ENCODE peak calls at places on chromosome 7, in seven cellular contexts. W, D, Y, L, O, P and T are unnamed samples.

GRCh38 chr7:96116173-96116572 is 205.7 kb downstream of the SLC25A13 start:
- DNase-seq in W (no peak), D (no peak), Y (no peak), L (no peak), O (no peak), P (no peak), T (no peak)

GRCh38 chr7:128811631-128812430 is 18.4 kb upstream of the FLNC start:
- DNase-seq in W (no peak), D (no peak), Y (no peak), L (no peak), O (no peak), P (no peak), T (no peak)

GRCh38 chr7:51366930-51367613 is 50.5 kb upstream of the COBL start:
- DNase-seq in W (peak), D (no peak), Y (peak), L (peak), O (no peak), P (no peak), T (no peak)

GRCh38 chr7:22543169-22543568 is 43.2 kb upstream of the STEAP1B start:
- DNase-seq in W (no peak), D (no peak), Y (no peak), L (no peak), O (no peak), P (no peak), T (no peak)

GRCh38 chr7:130453051-130453450 is 12.2 kb upstream of the CEP41 start:
- DNase-seq in W (no peak), D (no peak), Y (no peak), L (no peak), O (no peak), P (no peak), T (no peak)

GRCh38 chr7:51034531-51035264 is 252.0 kb upstream of the GRB10 start:
- DNase-seq in W (peak), D (no peak), Y (peak), L (peak), O (peak), P (no peak), T (no peak)

GRCh38 chr7:4931932-4932331 is 27.1 kb downstream of the MMD2 start:
- DNase-seq in W (peak), D (no peak), Y (peak), L (peak), O (no peak), P (no peak), T (no peak)

GRCh38 chr7:104978460-104978859 is 35.5 kb upstream of the KMT2E start:
- DNase-seq in W (no peak), D (no peak), Y (no peak), L (no peak), O (no peak), P (no peak), T (no peak)

GRCh38 chr7:102287082-102287464 is 405 bp downstream of the SH2B2 start:
- DNase-seq in W (no peak), D (no peak), Y (no peak), L (peak), O (no peak), P (no peak), T (no peak)

GRCh38 chr7:46664458-46664857 is 743.4 kb upstream of the IGFBP3 start:
- DNase-seq in W (no peak), D (no peak), Y (no peak), L (no peak), O (no peak), P (no peak), T (no peak)

GRCh38 chr7:75039166-75039565 is 34.4 kb downstream of the RCC1L start:
- DNase-seq in W (no peak), D (no peak), Y (no peak), L (no peak), O (no peak), P (no peak), T (no peak)

GRCh38 chr7:77940647-77941046 is 142.1 kb downstream of the PHTF2 start:
- DNase-seq in W (no peak), D (no peak), Y (peak), L (peak), O (no peak), P (no peak), T (no peak)

GRCh38 chr7:82049442-82049841 is 279.6 kb upstream of the HGF start:
- DNase-seq in W (no peak), D (no peak), Y (no peak), L (no peak), O (no peak), P (no peak), T (no peak)

GRCh38 chr7:108144931-108145330 is 14.8 kb upstream of the LAMB4 start:
- DNase-seq in W (no peak), D (no peak), Y (no peak), L (no peak), O (no peak), P (no peak), T (no peak)

GRCh38 chr7:34497153-34497777 is 160.8 kb upstream of the NPSR1 start:
- DNase-seq in W (no peak), D (no peak), Y (peak), L (no peak), O (no peak), P (no peak), T (no peak)

GRCh38 chr7:159078911-159079270 is 65.8 kb downstream of the VIPR2 start:
- DNase-seq in W (no peak), D (no peak), Y (no peak), L (no peak), O (no peak), P (no peak), T (no peak)

GRCh38 chr7:44587843-44588711 is 6.0 kb upstream of the TMED4 start:
- DNase-seq in W (peak), D (no peak), Y (no peak), L (peak), O (peak), P (no peak), T (no peak)

DNA sequence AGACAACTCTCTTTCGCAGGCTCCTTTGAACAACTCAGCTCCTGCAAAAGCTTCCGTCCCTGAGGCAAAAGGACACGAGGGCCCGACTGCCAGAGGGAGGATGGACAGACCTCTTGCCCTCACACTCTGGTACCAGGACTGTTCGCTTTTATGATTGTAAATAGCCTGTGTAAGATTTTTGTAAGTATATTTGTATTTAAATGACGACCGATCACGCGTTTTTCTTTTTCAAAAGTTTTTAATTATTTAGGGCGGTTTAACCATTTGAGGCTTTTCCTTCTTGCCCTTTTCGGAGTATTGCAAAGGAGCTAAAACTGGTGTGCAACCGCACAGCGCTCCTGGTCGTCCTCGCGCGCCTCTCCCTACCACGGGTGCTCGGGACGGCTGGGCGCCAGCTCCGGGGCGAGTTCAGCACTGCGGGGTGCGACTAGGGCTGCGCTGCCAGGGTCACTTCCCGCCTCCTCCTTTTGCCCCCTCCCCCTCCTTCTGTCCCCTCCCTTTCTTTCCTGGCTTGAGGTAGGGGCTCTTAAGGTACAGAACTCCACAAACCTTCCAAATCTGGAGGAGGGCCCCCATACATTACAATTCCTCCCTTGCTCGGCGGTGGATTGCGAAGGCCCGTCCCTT is 2.8 kb downstream of the FZD1 start:
- DNase-seq in W (no peak), D (no peak), Y (peak), L (no peak), O (no peak), P (no peak), T (no peak)
- H3K4me3 ChIP-seq in W (peak), D (peak), Y (peak), L (no peak), O (peak), P (peak), T (peak)

GRCh38 chr7:155371884-155372781 is 74.5 kb downstream of the INSIG1 start:
- DNase-seq in W (no peak), D (no peak), Y (peak), L (no peak), O (no peak), P (no peak), T (no peak)
- TF ChIP-seq CTCF in W (peak), D (peak), Y (peak), L (peak), O (peak), P (no peak), T (peak)

DNA sequence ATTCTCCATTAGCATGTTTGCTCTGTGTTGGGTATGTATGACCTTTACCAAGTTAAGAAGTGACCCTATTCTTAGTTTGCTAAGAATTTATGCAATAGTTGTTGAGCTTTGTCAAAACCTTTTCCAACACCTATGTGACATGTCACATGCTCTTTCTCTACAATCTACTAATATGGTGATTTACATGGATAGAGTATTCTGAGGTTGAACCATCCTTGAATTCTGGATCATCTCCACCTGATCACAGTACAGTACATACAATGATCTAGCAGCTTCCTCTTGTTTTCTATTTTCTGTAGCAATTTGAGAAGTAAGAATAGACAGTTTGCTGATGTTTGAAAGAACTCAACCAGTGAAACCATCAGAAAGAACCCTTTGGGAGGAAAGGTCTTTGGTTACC is 101.2 kb upstream of the PDGFA start:
- DNase-seq in W (no peak), D (no peak), Y (no peak), L (no peak), O (no peak), P (no peak), T (no peak)
- H3K4me3 ChIP-seq in W (no peak), D (no peak), Y (no peak), L (no peak), O (no peak), P (no peak), T (no peak)

DNA sequence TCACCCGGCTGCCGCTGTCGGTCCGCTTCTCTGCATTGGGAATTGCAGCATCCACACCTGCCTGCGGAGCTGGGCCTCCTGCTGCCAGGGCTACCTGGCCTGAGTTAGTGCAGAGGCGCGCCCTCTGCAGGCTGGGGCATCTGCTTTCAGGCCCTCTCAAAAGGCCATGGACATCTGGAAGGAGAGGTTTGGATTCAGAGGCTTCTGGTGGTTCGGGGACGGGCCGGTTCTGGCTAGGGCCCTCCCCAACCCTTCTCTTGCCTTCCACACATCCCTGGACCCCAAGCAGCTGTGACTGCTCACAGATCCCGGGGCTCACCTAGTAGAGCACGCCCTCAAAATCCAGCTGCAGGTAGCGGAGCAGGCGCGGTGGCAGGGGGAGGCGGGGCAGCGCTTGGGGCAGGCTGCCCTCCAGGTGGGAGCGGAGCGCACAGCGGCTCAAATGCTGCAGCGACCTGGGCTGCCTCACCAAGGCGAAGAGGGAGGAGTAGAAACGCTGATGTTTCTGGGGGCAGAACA is 8.4 kb upstream of the GBX1 start:
- DNase-seq in W (no peak), D (no peak), Y (no peak), L (no peak), O (no peak), P (no peak), T (no peak)
- TF ChIP-seq CTCF in W (no peak), D (no peak), Y (peak), L (no peak), O (no peak), P (no peak), T (no peak)

DNA sequence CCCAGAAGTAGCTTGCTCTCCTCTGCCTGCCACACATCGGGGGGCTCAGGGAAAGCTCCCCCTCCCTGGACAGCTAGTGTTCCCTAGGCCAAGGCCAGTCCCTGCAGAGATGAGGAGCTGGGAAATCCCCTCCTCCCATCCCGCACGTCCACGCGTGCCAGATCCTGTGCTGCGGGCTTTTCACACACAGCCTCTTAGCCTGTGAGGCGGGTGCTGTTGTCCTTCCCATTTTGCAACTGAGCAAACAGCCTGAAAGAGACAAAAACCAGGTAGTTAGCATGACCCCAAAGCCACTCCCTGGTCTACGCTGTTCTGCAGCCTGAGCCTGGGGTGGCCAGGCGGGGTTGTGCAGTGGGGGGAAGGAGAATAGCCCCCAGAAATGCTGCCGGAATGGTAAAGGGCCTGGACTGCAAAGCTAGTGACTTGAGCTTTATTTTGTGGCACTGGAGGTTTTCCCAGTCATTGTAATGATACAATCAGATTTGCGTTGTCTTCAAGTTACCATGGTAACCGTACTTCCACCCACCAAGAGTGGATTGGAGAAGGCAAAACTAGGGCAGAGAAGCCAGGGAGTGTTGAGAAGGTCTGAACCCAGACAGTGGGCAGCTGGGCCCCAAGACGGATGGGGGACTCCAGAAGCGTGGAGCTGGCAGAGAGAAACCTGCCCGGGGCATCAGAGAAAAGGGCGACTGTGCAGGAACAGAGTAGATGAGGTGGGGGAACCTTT is 98.6 kb upstream of the KCTD7 start:
- DNase-seq in W (no peak), D (no peak), Y (peak), L (no peak), O (no peak), P (no peak), T (no peak)
- H3K4me3 ChIP-seq in W (no peak), D (no peak), Y (no peak), L (no peak), O (no peak), P (no peak), T (no peak)

GRCh38 chr7:157228864-157229422 is 90.2 kb downstream of the UBE3C start:
- DNase-seq in W (no peak), D (no peak), Y (peak), L (no peak), O (no peak), P (no peak), T (no peak)
- TF ChIP-seq CTCF in W (no peak), D (peak), Y (peak), L (no peak), O (peak), P (peak), T (peak)

DNA sequence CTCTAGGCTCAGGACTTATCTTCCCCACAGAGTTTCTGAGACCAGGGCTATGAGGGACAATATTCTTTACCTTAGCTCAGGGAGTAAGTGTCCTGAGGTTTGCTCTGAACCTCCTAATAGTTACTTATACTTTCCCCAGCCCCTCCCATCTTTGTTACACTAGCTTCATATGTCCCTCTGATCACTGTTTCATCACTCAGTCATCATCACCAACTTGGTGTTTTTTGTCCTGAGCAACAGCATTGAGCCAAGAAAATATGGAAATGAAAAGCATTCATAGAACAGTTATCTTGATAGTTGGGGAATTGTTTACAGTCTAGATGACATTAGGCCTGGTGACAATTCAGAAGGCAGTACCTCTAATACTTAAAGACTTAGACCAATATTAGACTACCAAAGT is at the start of gene PRSS37:
- DNase-seq in W (no peak), D (no peak), Y (no peak), L (no peak), O (no peak), P (no peak), T (no peak)
- H3K4me3 ChIP-seq in W (no peak), D (no peak), Y (no peak), L (no peak), O (no peak), P (no peak), T (no peak)